ENCODE peak calls at places on chromosomes 2 and 18, in four cellular contexts. One of them, this sample, is unnamed.

GRCh38 chr2:241443486-241444223 is 64.7 kb downstream of the STK25 start:
- DNase-seq in HepG2: no peak
- DNase-seq in K562: no peak
- DNase-seq in GM12878: peak; percentile 83
- DNase-seq in this sample: no peak

GRCh38 chr2:134976074-134976702 is 57.6 kb downstream of the CCNT2 start:
- DNase-seq in K562: no peak
- DNase-seq in HepG2: no peak
- DNase-seq in GM12878: no peak
- DNase-seq in this sample: no peak

GRCh38 chr2:217538719-217539118 is 464.1 kb downstream of the TNS1 start:
- DNase-seq in GM12878: no peak
- DNase-seq in HepG2: no peak
- DNase-seq in K562: no peak
- DNase-seq in this sample: no peak

GRCh38 chr18:45957100-45957499 is 10.0 kb downstream of the EPG5 start:
- DNase-seq in GM12878: no peak
- DNase-seq in HepG2: no peak
- DNase-seq in K562: no peak
- DNase-seq in this sample: no peak

GRCh38 chr2:23658466-23658942 is 268.4 kb downstream of the ATAD2B start:
- DNase-seq in GM12878: no peak
- DNase-seq in HepG2: peak; percentile 91
- DNase-seq in K562: no peak
- DNase-seq in this sample: no peak

GRCh38 chr2:132009874-132010521 is 151.8 kb downstream of the ANKRD30BL start:
- DNase-seq in GM12878: no peak
- DNase-seq in HepG2: no peak
- DNase-seq in K562: no peak
- DNase-seq in this sample: peak; percentile 5

GRCh38 chr18:1357724-1358123 is 453.1 kb downstream of the ADCYAP1 start:
- DNase-seq in K562: no peak
- DNase-seq in GM12878: no peak
- DNase-seq in HepG2: no peak
- DNase-seq in this sample: no peak

GRCh38 chr2:24231461-24231881 is 56.6 kb downstream of the FAM228A start:
- DNase-seq in HepG2: no peak
- DNase-seq in GM12878: no peak
- DNase-seq in K562: no peak
- DNase-seq in this sample: no peak

GRCh38 chr2:101829429-101829828 is 131.9 kb downstream of the MAP4K4 start:
- DNase-seq in GM12878: no peak
- DNase-seq in K562: no peak
- DNase-seq in HepG2: no peak
- DNase-seq in this sample: no peak

GRCh38 chr2:217740178-217740577 is 262.6 kb downstream of the TNS1 start:
- DNase-seq in K562: no peak
- DNase-seq in GM12878: no peak
- DNase-seq in HepG2: no peak
- DNase-seq in this sample: no peak

GRCh38 chr2:101998556-101999121 is 6.9 kb downstream of the IL1R2 start:
- DNase-seq in HepG2: peak; percentile 70
- DNase-seq in K562: no peak
- DNase-seq in GM12878: no peak
- DNase-seq in this sample: no peak

GRCh38 chr2:20862850-20863249 is 39.9 kb upstream of the LDAH start:
- DNase-seq in HepG2: no peak
- DNase-seq in GM12878: no peak
- DNase-seq in K562: no peak
- DNase-seq in this sample: no peak

GRCh38 chr18:61637319-61637718 is 255.5 kb downstream of the RNF152 start:
- DNase-seq in GM12878: no peak
- DNase-seq in K562: no peak
- DNase-seq in HepG2: no peak
- DNase-seq in this sample: no peak

GRCh38 chr2:232363784-232364615 is 14.6 kb upstream of the ALPP start:
- DNase-seq in GM12878: peak; percentile 24
- DNase-seq in HepG2: no peak
- DNase-seq in K562: no peak
- DNase-seq in this sample: no peak

DNA sequence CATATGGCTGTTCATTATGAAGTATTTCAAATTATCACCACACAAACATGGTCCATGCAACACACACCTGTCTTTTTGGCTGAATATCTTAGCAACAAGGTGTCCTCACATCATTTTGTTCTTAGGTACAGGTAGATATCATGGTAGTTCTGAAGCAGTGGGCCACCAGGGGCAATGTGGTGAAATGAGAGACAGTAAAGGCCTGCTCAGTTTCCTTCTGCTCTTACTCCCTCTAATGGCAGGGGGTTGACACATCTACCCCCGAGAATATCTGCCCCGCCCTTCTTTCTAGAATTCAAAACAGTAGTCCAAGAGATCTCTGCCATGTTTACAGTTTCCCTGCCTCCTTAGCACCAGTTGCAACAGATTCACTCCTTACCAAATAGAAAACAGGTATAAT is 147.0 kb upstream of the KLHL14 start:
- DNase-seq in HepG2: peak; percentile 85
- DNase-seq in K562: peak; percentile 16
- DNase-seq in GM12878: no peak
- DNase-seq in this sample: peak; percentile 88
- TF ChIP-seq FOXK2 in HepG2: no peak
- TF ChIP-seq FOXK2 in K562: no peak
- TF ChIP-seq FOXK2 in GM12878: no peak
- TF ChIP-seq FOXK2 in this sample: peak; percentile 57

GRCh38 chr18:26225022-26225693 is 1.1 kb upstream of the TAF4B start:
- DNase-seq in GM12878: no peak
- DNase-seq in HepG2: no peak
- DNase-seq in K562: no peak
- DNase-seq in this sample: no peak
- TF ChIP-seq FOXM1 in GM12878: no peak
- TF ChIP-seq FOXM1 in HepG2: no peak
- TF ChIP-seq FOXM1 in K562: no peak
- TF ChIP-seq FOXM1 in this sample: no peak

DNA sequence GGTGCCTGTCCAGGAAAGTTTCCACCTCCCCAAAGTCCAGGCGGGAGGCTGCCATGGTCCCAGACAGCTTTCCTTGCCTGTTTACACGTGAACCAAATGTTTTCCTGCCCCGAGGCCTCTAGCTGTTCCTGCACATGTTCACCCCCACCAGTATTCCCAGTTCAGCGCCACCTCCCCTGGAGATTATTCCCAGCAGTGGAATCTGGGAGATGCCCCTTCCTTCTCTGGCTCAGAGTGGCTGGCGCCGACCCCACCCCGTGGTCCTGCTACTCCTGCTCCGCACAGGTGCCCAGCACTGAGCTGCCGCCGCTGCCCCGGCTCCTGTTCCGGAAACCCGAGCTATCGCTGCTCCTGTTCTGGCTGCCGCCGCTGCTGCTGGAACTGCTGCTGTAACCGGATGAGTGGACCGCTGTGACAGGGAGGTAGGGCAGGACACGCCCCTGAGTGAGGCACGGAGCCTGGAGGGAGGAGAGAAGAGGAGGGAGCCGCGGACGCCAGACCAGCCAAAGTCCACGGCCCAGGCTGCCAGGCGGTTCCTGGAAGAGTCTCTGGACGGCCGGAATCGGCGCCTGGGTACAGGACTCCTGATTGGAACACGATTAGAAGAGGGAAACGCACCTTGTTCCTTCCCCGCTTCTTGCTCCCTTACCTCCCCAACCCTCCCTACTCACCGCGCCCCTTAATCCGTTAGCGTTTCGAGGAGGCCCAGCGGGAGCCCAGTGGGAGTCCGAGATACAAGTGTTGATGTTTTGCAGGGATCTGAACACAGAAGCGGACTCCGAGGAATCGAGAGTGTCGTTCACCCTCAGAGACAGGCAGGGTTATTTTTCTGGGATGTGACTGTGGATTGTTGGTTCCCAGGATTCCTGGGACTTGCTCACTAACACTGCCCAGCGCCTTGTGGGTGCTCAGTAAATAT is at the start of gene PDE11A:
- DNase-seq in K562: peak; percentile 88
- DNase-seq in HepG2: peak; percentile 88
- DNase-seq in GM12878: no peak
- DNase-seq in this sample: peak; percentile 84
- TF ChIP-seq FOXK2 in K562: no peak
- TF ChIP-seq FOXK2 in HepG2: no peak
- TF ChIP-seq FOXK2 in GM12878: no peak
- TF ChIP-seq FOXK2 in this sample: no peak

GRCh38 chr2:148645925-148646559 is 1.5 kb downstream of the EPC2 start:
- DNase-seq in GM12878: peak; percentile 56
- DNase-seq in HepG2: peak; percentile 82
- DNase-seq in K562: peak; percentile 69
- DNase-seq in this sample: peak; percentile 59
- TF ChIP-seq FOXM1 in GM12878: no peak
- TF ChIP-seq FOXM1 in HepG2: no peak
- TF ChIP-seq FOXM1 in K562: peak; percentile 38
- TF ChIP-seq FOXM1 in this sample: no peak

GRCh38 chr18:9049495-9049809 is 53.0 kb upstream of the NDUFV2 start:
- DNase-seq in K562: no peak
- DNase-seq in HepG2: no peak
- DNase-seq in GM12878: no peak
- DNase-seq in this sample: no peak
- TF ChIP-seq FOXK2 in K562: no peak
- TF ChIP-seq FOXK2 in HepG2: no peak
- TF ChIP-seq FOXK2 in GM12878: no peak
- TF ChIP-seq FOXK2 in this sample: no peak

GRCh38 chr18:7230646-7231349 is at the start of gene LRRC30:
- DNase-seq in GM12878: no peak
- DNase-seq in HepG2: no peak
- DNase-seq in K562: no peak
- DNase-seq in this sample: no peak

GRCh38 chr18:7234061-7234460 is 3.2 kb downstream of the LRRC30 start:
- DNase-seq in HepG2: no peak
- DNase-seq in K562: no peak
- DNase-seq in GM12878: no peak
- DNase-seq in this sample: no peak

GRCh38 chr18:7232218-7232617 is 1.3 kb downstream of the LRRC30 start:
- DNase-seq in K562: no peak
- DNase-seq in HepG2: no peak
- DNase-seq in GM12878: no peak
- DNase-seq in this sample: no peak

GRCh38 chr18:7236899-7237298 is 6.0 kb downstream of the LRRC30 start:
- DNase-seq in GM12878: no peak
- DNase-seq in K562: no peak
- DNase-seq in HepG2: no peak
- DNase-seq in this sample: no peak

DNA sequence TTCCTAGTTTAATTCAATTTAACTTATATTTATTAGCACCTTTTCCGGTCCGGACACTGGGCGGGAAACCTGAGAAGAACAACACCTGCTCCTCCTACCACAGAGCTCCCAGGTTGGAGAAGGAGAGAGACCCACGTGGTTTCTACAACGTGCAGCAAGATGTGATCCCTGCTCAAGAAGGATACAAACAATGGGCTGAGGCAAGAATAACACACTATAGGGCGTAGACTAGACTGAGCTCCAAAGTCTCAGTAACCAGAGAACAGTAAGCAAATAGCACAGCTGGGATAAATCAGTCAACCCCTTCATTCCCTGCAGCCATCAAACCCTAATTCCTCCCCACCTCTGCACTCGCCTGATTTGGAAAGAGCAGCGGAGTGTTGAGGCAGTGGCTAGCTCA is 2.5 kb downstream of the LRRC30 start:
- DNase-seq in K562: no peak
- DNase-seq in GM12878: no peak
- DNase-seq in HepG2: no peak
- DNase-seq in this sample: no peak
- TF ChIP-seq FOXM1 in K562: no peak
- TF ChIP-seq FOXM1 in GM12878: no peak
- TF ChIP-seq FOXM1 in HepG2: no peak
- TF ChIP-seq FOXM1 in this sample: no peak

DNA sequence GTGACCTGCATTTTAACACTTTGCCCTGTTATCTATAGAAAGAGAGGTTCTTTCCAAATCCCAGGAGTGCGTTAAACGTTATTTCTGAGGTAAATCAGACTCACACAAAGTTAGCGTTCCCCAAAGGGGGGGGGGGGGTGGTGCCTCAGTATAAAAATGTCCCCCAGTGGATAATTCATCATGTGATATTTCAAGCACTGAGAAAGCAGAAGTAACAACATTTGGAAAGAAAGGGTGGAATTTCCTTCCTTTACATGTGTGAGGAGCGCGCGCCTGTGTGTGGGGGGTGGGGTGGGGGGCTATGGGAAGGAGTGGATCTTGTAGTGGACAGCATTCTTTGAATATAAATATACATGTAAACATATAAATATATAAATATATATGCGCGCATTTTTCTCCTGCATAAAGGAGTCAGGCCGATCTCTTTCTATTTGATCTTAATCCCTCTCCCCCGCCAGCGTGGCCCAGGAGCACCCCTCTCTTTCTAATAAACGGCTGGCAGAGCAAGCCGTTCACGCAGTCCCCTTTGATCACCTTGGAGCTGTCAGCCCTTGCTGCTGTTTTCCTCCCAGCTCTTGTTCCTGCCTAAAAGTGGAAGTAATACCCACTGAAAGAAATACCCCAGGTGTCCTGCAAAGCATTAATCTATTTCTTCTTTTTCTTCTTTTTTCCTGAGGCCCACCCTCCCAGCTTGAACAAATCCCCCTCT is 631.0 kb downstream of the NYAP2 start:
- DNase-seq in HepG2: peak; percentile 9
- DNase-seq in K562: no peak
- DNase-seq in GM12878: no peak
- DNase-seq in this sample: no peak
- TF ChIP-seq FOXK2 in HepG2: no peak
- TF ChIP-seq FOXK2 in K562: no peak
- TF ChIP-seq FOXK2 in GM12878: no peak
- TF ChIP-seq FOXK2 in this sample: no peak

GRCh38 chr2:216115224-216115582 is 6.1 kb downstream of the XRCC5 start:
- DNase-seq in K562: no peak
- DNase-seq in GM12878: no peak
- DNase-seq in HepG2: no peak
- DNase-seq in this sample: peak; percentile 10
- TF ChIP-seq FOXM1 in K562: no peak
- TF ChIP-seq FOXM1 in GM12878: no peak
- TF ChIP-seq FOXM1 in HepG2: no peak
- TF ChIP-seq FOXM1 in this sample: no peak